ENCODE peak calls at places on chromosomes 13 and 19, in four cellular contexts. H, Q, F and T are unnamed samples.

GRCh38 chr13:101611491-101612475 is 159.3 kb downstream of the ITGBL1 start:
- DNase-seq in H (peak), F (no peak), Q (no peak), T (no peak)

GRCh38 chr19:31352296-31352781 is 3.1 kb upstream of the TSHZ3 start:
- DNase-seq in H (no peak), F (no peak), Q (no peak), T (no peak)

GRCh38 chr13:97307882-97308624 is 85.9 kb downstream of the MBNL2 start:
- DNase-seq in Q (no peak), F (no peak), H (peak), T (no peak)

GRCh38 chr13:45398862-45399261 is 19.3 kb downstream of the SLC25A30 start:
- DNase-seq in F (no peak), H (no peak), Q (no peak), T (no peak)

GRCh38 chr19:876089-876488 is 16.6 kb downstream of the CFD start:
- DNase-seq in F (no peak), Q (no peak), H (no peak), T (no peak)

GRCh38 chr13:48160879-48161278 is 66.0 kb upstream of the MED4 start:
- DNase-seq in H (no peak), Q (no peak), F (no peak), T (no peak)

GRCh38 chr19:45016388-45017314 is 15.4 kb downstream of the RELB start:
- DNase-seq in Q (peak), F (peak), H (peak), T (peak)

GRCh38 chr13:59643906-59644626 is 519.7 kb downstream of the DIAPH3 start:
- DNase-seq in Q (no peak), H (no peak), F (no peak), T (no peak)

GRCh38 chr13:28819748-28820098 is 416 bp upstream of the MTUS2 start:
- DNase-seq in Q (no peak), H (peak), F (peak), T (peak)

GRCh38 chr13:85665286-85665685 is 133.9 kb downstream of the SLITRK6 start:
- DNase-seq in Q (no peak), H (no peak), F (no peak), T (no peak)

GRCh38 chr13:49062297-49062896 is 86.7 kb downstream of the FNDC3A start:
- DNase-seq in Q (no peak), H (no peak), F (no peak), T (no peak)

GRCh38 chr19:19602713-19603320 is 15.7 kb downstream of the PBX4 start:
- DNase-seq in H (no peak), F (no peak), Q (no peak), T (no peak)

GRCh38 chr19:5343848-5344247 is 3.2 kb upstream of the PTPRS start:
- DNase-seq in Q (no peak), F (no peak), H (peak), T (no peak)

GRCh38 chr13:76286178-76286577 is 600.0 kb downstream of the KCTD12 start:
- DNase-seq in H (no peak), F (no peak), Q (no peak), T (no peak)

GRCh38 chr19:46213156-46213555 is 16.4 kb upstream of the IGFL1 start:
- DNase-seq in Q (no peak), H (no peak), F (no peak), T (no peak)

GRCh38 chr13:93249259-93249917 is 22.8 kb downstream of the GPC6 start:
- DNase-seq in H (peak), F (no peak), Q (no peak), T (no peak)

GRCh38 chr19:3981736-3982681 is 3.3 kb downstream of the EEF2 start:
- DNase-seq in F (no peak), Q (no peak), H (no peak), T (no peak)

GRCh38 chr19:54959840-54960239 is 6.3 kb upstream of the NLRP2 start:
- DNase-seq in H (no peak), Q (no peak), F (no peak), T (peak)

GRCh38 chr13:72805663-72806341 is 23.9 kb downstream of the PIBF1 start:
- DNase-seq in H (peak), Q (no peak), F (no peak), T (no peak)

GRCh38 chr13:74036373-74036772 is 97.8 kb downstream of the KLF12 start:
- DNase-seq in Q (no peak), F (no peak), H (no peak), T (no peak)

GRCh38 chr19:6212403-6213265 is 67.1 kb downstream of the MLLT1 start:
- DNase-seq in H (no peak), Q (no peak), F (no peak), T (no peak)

DNA sequence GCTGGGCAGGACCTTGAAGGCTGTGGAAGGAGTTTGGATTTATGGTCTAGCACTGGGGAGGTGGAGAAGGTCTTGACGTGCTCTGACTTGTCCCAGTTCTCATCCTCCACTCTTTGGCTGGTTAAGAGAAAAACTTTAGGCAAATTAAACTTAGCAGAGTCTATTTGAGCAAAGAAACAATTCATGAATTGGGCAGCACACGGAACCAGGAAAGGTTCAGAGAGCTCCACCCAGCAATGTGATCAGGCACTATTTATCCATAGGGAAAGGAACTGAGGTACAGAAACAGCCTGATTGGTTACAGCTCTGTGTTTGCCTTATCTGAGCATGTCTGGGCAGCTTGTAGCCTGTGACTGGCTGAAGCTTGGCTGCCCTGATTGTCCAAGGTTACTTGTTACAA is 45.4 kb upstream of the CYP2B6 start:
- DNase-seq in H (no peak), F (no peak), Q (no peak), T (no peak)
- TF ChIP-seq CBX5 in H (no peak), F (no peak), Q (no peak), T (no peak)

DNA sequence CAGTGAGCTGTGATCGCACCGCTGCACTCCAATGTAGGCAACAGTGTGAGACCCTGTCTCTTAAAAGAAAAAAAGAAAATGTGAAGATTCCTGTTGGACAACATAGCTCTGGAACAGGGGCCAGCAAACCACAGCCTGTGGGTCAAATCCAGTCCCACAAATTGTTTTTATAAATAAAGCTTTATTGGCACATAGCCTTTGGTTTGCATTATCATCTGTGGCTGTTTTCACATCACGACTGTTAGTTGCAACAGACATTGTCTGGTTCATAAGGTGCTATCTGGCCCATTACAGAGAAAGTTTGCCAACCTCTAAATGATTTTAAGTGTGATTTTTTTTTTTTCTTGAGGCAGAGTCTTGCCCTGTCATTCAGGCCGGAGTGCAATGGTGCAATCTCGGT is 49.4 kb upstream of the USE1 start:
- DNase-seq in F (no peak), Q (no peak), H (no peak), T (no peak)
- TF ChIP-seq CBX5 in F (no peak), Q (no peak), H (no peak), T (no peak)

GRCh38 chr13:24218320-24218719 is 57.8 kb downstream of the SPATA13 start:
- DNase-seq in H (no peak), Q (no peak), F (no peak), T (no peak)

GRCh38 chr13:24217601-24218281 is 57.2 kb downstream of the SPATA13 start:
- DNase-seq in F (no peak), H (peak), Q (no peak), T (no peak)

GRCh38 chr13:24218977-24219376 is 58.5 kb downstream of the SPATA13 start:
- DNase-seq in F (no peak), Q (no peak), H (no peak), T (no peak)

GRCh38 chr13:24221007-24221406 is 60.5 kb downstream of the SPATA13 start:
- DNase-seq in F (no peak), Q (no peak), H (peak), T (peak)

GRCh38 chr13:24220086-24220703 is 59.7 kb downstream of the SPATA13 start:
- DNase-seq in H (peak), Q (no peak), F (no peak), T (peak)
- TF ChIP-seq CBX5 in H (no peak), Q (no peak), F (no peak), T (no peak)

GRCh38 chr19:38211206-38211605 is 12.8 kb downstream of the DPF1 start:
- DNase-seq in H (no peak), Q (no peak), F (peak), T (no peak)
- TF ChIP-seq CBX5 in H (no peak), Q (no peak), F (no peak), T (no peak)

GRCh38 chr19:33245948-33246728 is 20.5 kb upstream of the SLC7A10 start:
- DNase-seq in F (peak), H (no peak), Q (no peak), T (peak)
- TF ChIP-seq CBX5 in F (no peak), H (no peak), Q (peak), T (no peak)